ENCODE peak calls at places on chromosomes 5 and 9, in ten cellular contexts. A is MCF 10A; X is HFFc6; N is A549; J is CD8-positive, alpha-beta T cell; Q is AG04450; E is WTC11; M is GM10248; T is RWPE1; F is fibroblast of pulmonary artery. O is an unnamed sample.

GRCh38 chr5:172870807-172871431 is 36.9 kb downstream of the ERGIC1 start:
- DNase-seq in M (no peak), A (no peak), Q (no peak), X (no peak), T (no peak), E (no peak), N (no peak), F (no peak), J (no peak), O (no peak)

GRCh38 chr9:116157436-116158138 is 4.0 kb downstream of the PAPPA start:
- DNase-seq in A (no peak), T (no peak), X (peak), Q (no peak), F (peak), J (no peak), E (peak), N (peak), M (no peak), O (no peak)

GRCh38 chr5:6715271-6715670 is 2.0 kb downstream of the TENT4A start:
- DNase-seq in Q (no peak), N (no peak), M (no peak), A (no peak), J (peak), T (no peak), F (no peak), E (no peak), X (no peak), O (no peak)

GRCh38 chr5:101942321-101942882 is 353.7 kb downstream of the SLCO4C1 start:
- DNase-seq in T (peak), X (no peak), Q (no peak), J (no peak), N (peak), F (peak), A (peak), E (peak), M (peak), O (peak)

GRCh38 chr5:50874277-50874984 is 208.0 kb downstream of the PARP8 start:
- DNase-seq in Q (no peak), M (no peak), A (no peak), T (no peak), E (no peak), F (no peak), X (no peak), N (no peak), J (no peak), O (no peak)

GRCh38 chr5:170792878-170793277 is 9.4 kb downstream of the GABRP start:
- DNase-seq in T (no peak), Q (no peak), A (no peak), F (no peak), M (no peak), E (no peak), X (no peak), J (no peak), N (no peak), O (no peak)

GRCh38 chr5:133926489-133926878 is 41.9 kb downstream of the C5orf15 start:
- DNase-seq in T (no peak), N (no peak), A (no peak), F (no peak), M (no peak), Q (no peak), X (no peak), E (no peak), J (no peak), O (no peak)

GRCh38 chr5:134451618-134452505 is 40.2 kb upstream of the CDKN2AIPNL start:
- DNase-seq in E (no peak), T (peak), X (peak), A (peak), N (peak), Q (no peak), F (peak), J (no peak), M (peak), O (no peak)

GRCh38 chr5:42745426-42745825 is 11.2 kb upstream of the CCDC152 start:
- DNase-seq in A (peak), T (no peak), E (peak), M (no peak), N (peak), J (no peak), F (peak), X (no peak), Q (no peak), O (peak)

GRCh38 chr9:137673871-137674270 is 55.1 kb downstream of the EHMT1 start:
- DNase-seq in E (no peak), T (no peak), Q (no peak), A (no peak), J (no peak), N (no peak), F (peak), M (no peak), X (no peak), O (no peak)

GRCh38 chr5:172264814-172265213 is 18.8 kb downstream of the UBTD2 start:
- DNase-seq in J (no peak), E (no peak), N (no peak), A (no peak), X (no peak), T (no peak), Q (no peak), F (no peak), M (no peak), O (no peak)

GRCh38 chr5:14450055-14450524 is 131.5 kb upstream of the OTULINL start:
- DNase-seq in E (no peak), N (no peak), Q (peak), J (no peak), F (peak), M (no peak), A (no peak), T (no peak), X (peak), O (no peak)

GRCh38 chr5:131682824-131683223 is 47.8 kb upstream of the RAPGEF6 start:
- DNase-seq in J (no peak), Q (no peak), M (no peak), E (no peak), F (no peak), T (no peak), X (no peak), A (no peak), N (no peak), O (no peak)

GRCh38 chr9:132669636-132670358 is at the start of gene DDX31:
- DNase-seq in T (peak), X (peak), M (peak), E (peak), J (peak), N (peak), Q (peak), A (peak), F (peak), O (peak)
- TF ChIP-seq CTCF in T (no peak), X (peak), M (no peak), E (no peak), J (no peak), N (no peak), Q (no peak), A (no peak), F (no peak), O (no peak)

GRCh38 chr9:98419260-98419603 is 163.8 kb upstream of the TBC1D2 start:
- DNase-seq in A (no peak), M (no peak), X (no peak), F (no peak), T (no peak), N (no peak), J (no peak), E (no peak), Q (no peak), O (no peak)
- TF ChIP-seq CTCF in A (no peak), M (no peak), X (peak), F (no peak), T (no peak), N (no peak), J (no peak), E (no peak), Q (no peak), O (no peak)

GRCh38 chr5:82100303-82101077 is 128.7 kb downstream of the ATG10 start:
- DNase-seq in T (no peak), A (no peak), N (peak), Q (peak), X (no peak), M (peak), F (no peak), E (peak), J (no peak), O (no peak)
- TF ChIP-seq CTCF in T (no peak), A (no peak), N (no peak), Q (no peak), X (no peak), M (no peak), F (no peak), E (no peak), J (no peak), O (no peak)

GRCh38 chr9:96875460-96876142 is 21.3 kb upstream of the ZNF782 start:
- DNase-seq in E (peak), F (peak), M (peak), A (peak), T (peak), X (no peak), N (peak), J (no peak), Q (peak), O (peak)
- TF ChIP-seq CTCF in E (peak), F (peak), M (peak), A (peak), T (peak), X (peak), N (peak), J (no peak), Q (peak), O (peak)

GRCh38 chr5:92605591-92605990 is 975.4 kb downstream of the NR2F1-AS1 start:
- DNase-seq in T (no peak), Q (no peak), J (no peak), X (no peak), E (no peak), N (no peak), A (no peak), F (no peak), M (no peak), O (no peak)
- TF ChIP-seq CTCF in T (no peak), Q (no peak), J (no peak), X (no peak), E (no peak), N (no peak), A (no peak), F (no peak), M (no peak), O (no peak)

DNA sequence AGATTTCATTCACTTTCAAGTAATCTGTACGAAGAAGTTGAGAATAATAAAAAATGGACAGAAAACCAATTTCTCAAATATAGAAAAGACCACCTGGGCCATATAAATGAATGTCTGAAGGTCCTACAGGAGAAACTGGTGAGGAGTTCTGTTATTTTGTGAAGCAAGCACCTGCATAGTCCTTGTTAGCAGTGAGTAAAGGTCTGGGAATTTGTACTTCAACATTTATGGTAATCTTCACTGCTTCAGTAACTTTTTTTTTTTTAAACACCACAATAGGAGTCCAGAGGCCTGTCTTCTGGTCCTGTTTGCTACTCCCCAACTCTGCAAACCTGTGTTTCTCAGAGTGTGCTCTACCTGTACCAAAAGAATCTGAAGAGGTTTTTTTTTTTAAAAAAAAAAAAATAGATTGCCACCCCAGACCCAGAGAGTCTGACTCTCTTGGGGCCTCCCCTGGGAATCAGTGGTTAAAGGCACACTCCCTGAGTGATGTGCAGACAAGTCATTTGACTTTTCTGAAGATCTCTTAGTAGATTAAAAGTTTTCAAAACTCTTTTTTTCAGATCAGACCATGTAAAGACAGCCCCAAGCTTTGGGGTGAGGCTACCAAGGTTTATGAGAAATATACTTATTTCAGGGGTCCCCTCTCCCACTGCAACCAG is 55.5 kb downstream of the FAM81B start:
- DNase-seq in Q (no peak), M (no peak), A (peak), X (no peak), E (no peak), F (peak), T (peak), N (no peak), J (no peak), O (no peak)
- TF ChIP-seq CTCF in Q (no peak), M (no peak), A (no peak), X (no peak), E (no peak), F (no peak), T (no peak), N (no peak), J (no peak), O (no peak)